ENCODE peak calls at places on chromosome 6, in four cellular contexts. Y is stimulated activated CD8-positive, alpha-beta memory T cell treated with anti-CD3 and anti-CD28 coated beads, Interleukin-15, amount 100 ng/mL, for 48 hours; U is activated T-cell treated with anti-CD3 and anti-CD28 coated beads for 1 hour; Q is SJSA1. F is an unnamed sample.

GRCh38 chr6:4967301-4968030 is 36.4 kb downstream of the RPP40 start:
- DNase-seq in U (no peak), Y (no peak), Q (no peak), F (no peak)

GRCh38 chr6:47135772-47136171 is 93.6 kb upstream of the ADGRF1 start:
- DNase-seq in U (no peak), Q (peak), Y (no peak), F (no peak)

GRCh38 chr6:1558388-1558787 is 51.3 kb upstream of the FOXC1 start:
- DNase-seq in Q (peak), U (no peak), Y (no peak), F (no peak)

GRCh38 chr6:55826941-55827340 is 48.4 kb downstream of the BMP5 start:
- DNase-seq in U (no peak), Y (no peak), Q (no peak), F (no peak)

GRCh38 chr6:147911686-147912085 is 403.2 kb downstream of the SAMD5 start:
- DNase-seq in Q (no peak), U (no peak), Y (no peak), F (no peak)

GRCh38 chr6:68711386-68712000 is 76.4 kb downstream of the ADGRB3 start:
- DNase-seq in Y (no peak), Q (no peak), U (no peak), F (no peak)

GRCh38 chr6:43172127-43173007 is 1.3 kb downstream of the SRF start:
- DNase-seq in Y (peak), U (peak), Q (peak), F (peak)

GRCh38 chr6:127576874-127577273 is at the start of gene C6orf58:
- DNase-seq in Y (no peak), U (no peak), Q (no peak), F (no peak)

GRCh38 chr6:3388786-3389185 is 68.1 kb downstream of the SLC22A23 start:
- DNase-seq in U (no peak), Y (no peak), Q (no peak), F (no peak)

GRCh38 chr6:24827970-24828369 is 29.3 kb upstream of the ARMH2 start:
- DNase-seq in Y (no peak), Q (no peak), U (no peak), F (peak)

GRCh38 chr6:121760640-121761213 is 325.3 kb downstream of the GJA1 start:
- DNase-seq in Y (no peak), Q (no peak), U (no peak), F (no peak)

GRCh38 chr6:117272032-117272866 is 6.9 kb downstream of the VGLL2 start:
- DNase-seq in U (no peak), Y (no peak), Q (no peak), F (no peak)

GRCh38 chr6:52109073-52109635 is 21.7 kb upstream of the PKHD1 start:
- DNase-seq in U (no peak), Q (no peak), Y (no peak), F (no peak)

GRCh38 chr6:42547407-42548329 is 16.2 kb upstream of the UBR2 start:
- DNase-seq in Y (peak), U (peak), Q (peak), F (peak)

GRCh38 chr6:151058021-151058733 is 181.6 kb upstream of the AKAP12 start:
- DNase-seq in Q (no peak), U (no peak), Y (no peak), F (no peak)

GRCh38 chr6:52517502-52518278 is 59.2 kb downstream of the TRAM2 start:
- DNase-seq in Y (peak), Q (peak), U (no peak), F (no peak)

GRCh38 chr6:107444277-107444676 is 15.1 kb downstream of the PDSS2 start:
- DNase-seq in U (no peak), Q (no peak), Y (no peak), F (no peak)

GRCh38 chr6:169807699-169808607 is 56.5 kb downstream of the ERMARD start:
- DNase-seq in Q (no peak), U (no peak), Y (no peak), F (no peak)

GRCh38 chr6:105769987-105770386 is 316.1 kb upstream of the PRDM1 start:
- DNase-seq in U (no peak), Y (no peak), Q (no peak), F (no peak)

F was measured in DMS79.